ENCODE peak calls at places on chromosomes 12 and 14, in five cellular contexts. D is activated naive CD4-positive, alpha-beta T cell; Y is foreskin fibroblast; H is mesenchymal stem cell; O is hepatic stellate cell. P is an unnamed sample.

GRCh38 chr14:87691482-87691881 is 301.5 kb downstream of the GALC start:
- DNase-seq in D (no peak), Y (no peak), H (no peak), O (no peak), P (no peak)

GRCh38 chr12:19223018-19223417 is 93.5 kb downstream of the PLEKHA5 start:
- DNase-seq in D (no peak), Y (no peak), H (no peak), O (no peak), P (no peak)

GRCh38 chr14:33848706-33849454 is 102.0 kb downstream of the EGLN3 start:
- DNase-seq in D (no peak), Y (no peak), H (peak), O (peak), P (peak)

GRCh38 chr12:47378907-47379306 is 299.1 kb upstream of the AMIGO2 start:
- DNase-seq in D (no peak), Y (no peak), H (no peak), O (no peak), P (no peak)

GRCh38 chr14:75068294-75069020 is 984 bp upstream of the ZC2HC1C start:
- DNase-seq in D (no peak), Y (no peak), H (no peak), O (no peak), P (no peak)

GRCh38 chr12:130480887-130481286 is 143.2 kb downstream of the PIWIL1 start:
- DNase-seq in D (no peak), Y (no peak), H (no peak), O (no peak), P (no peak)

GRCh38 chr12:20398720-20399119 is 30.4 kb downstream of the PDE3A start:
- DNase-seq in D (no peak), Y (no peak), H (no peak), O (no peak), P (no peak)

GRCh38 chr12:52023182-52023975 is 16.6 kb downstream of the TAMALIN start:
- DNase-seq in D (peak), Y (peak), H (peak), O (peak), P (peak)

GRCh38 chr12:120687570-120688289 is 781 bp downstream of the MLEC start:
- DNase-seq in D (no peak), Y (no peak), H (peak), O (no peak), P (no peak)

GRCh38 chr14:49623941-49624806 is 3.6 kb downstream of the MGAT2 start:
- DNase-seq in D (no peak), Y (no peak), H (peak), O (no peak), P (peak)